ENCODE peak calls at places on chromosomes 7 and 10, in five cellular contexts. J is NT2/D1, A is fibroblast of mammary gland, M is HCT116, Y is Caco-2. N is an unnamed sample.

GRCh38 chr10:5595095-5595494 is 70.3 kb downstream of the CALML3 start:
- DNase-seq in J (no peak), A (no peak), M (no peak), Y (no peak), N (no peak)

GRCh38 chr7:93043393-93043985 is 74.3 kb downstream of the SAMD9 start:
- DNase-seq in J (no peak), A (peak), M (peak), Y (no peak), N (peak)

GRCh38 chr7:107427462-107427861 is 42.4 kb upstream of the GPR22 start:
- DNase-seq in J (no peak), A (no peak), M (no peak), Y (no peak), N (no peak)

GRCh38 chr10:114539623-114540022 is 118.5 kb downstream of the ABLIM1 start:
- DNase-seq in J (no peak), A (no peak), M (no peak), Y (no peak), N (no peak)

GRCh38 chr7:18786196-18786727 is 290.7 kb downstream of the HDAC9 start:
- DNase-seq in J (no peak), A (no peak), M (no peak), Y (no peak), N (no peak)

GRCh38 chr7:44884553-44885393 is 557 bp downstream of the PURB start:
- DNase-seq in J (peak), A (peak), M (no peak), Y (peak), N (peak)

GRCh38 chr10:84397735-84398144 is 69.4 kb downstream of the CCSER2 start:
- DNase-seq in J (no peak), A (no peak), M (no peak), Y (no peak), N (no peak)

GRCh38 chr7:129435414-129435829 is 1.2 kb downstream of the STRIP2 start:
- DNase-seq in J (no peak), A (no peak), M (no peak), Y (no peak), N (no peak)

GRCh38 chr10:1110674-1111119 is 54.5 kb downstream of the WDR37 start:
- DNase-seq in J (no peak), A (no peak), M (no peak), Y (no peak), N (no peak)

GRCh38 chr7:6709808-6710207 is 3.1 kb upstream of the ZNF12 start:
- DNase-seq in J (no peak), A (no peak), M (peak), Y (no peak), N (peak)

GRCh38 chr7:114081606-114082425 is 163.0 kb upstream of the PPP1R3A start:
- DNase-seq in J (no peak), A (peak), M (peak), Y (no peak), N (peak)

GRCh38 chr10:34941471-34942357 is 126.6 kb upstream of the PARD3 start:
- DNase-seq in J (no peak), A (peak), M (no peak), Y (no peak), N (no peak)

GRCh38 chr10:118835682-118836326 is 81.0 kb upstream of the CACUL1 start:
- DNase-seq in J (no peak), A (peak), M (peak), Y (no peak), N (no peak)

GRCh38 chr10:130550952-130551674 is 414.9 kb downstream of the GLRX3 start:
- DNase-seq in J (no peak), A (no peak), M (no peak), Y (no peak), N (no peak)

GRCh38 chr7:18317956-18318355 is 177.6 kb upstream of the HDAC9 start:
- DNase-seq in J (no peak), A (no peak), M (no peak), Y (no peak), N (no peak)

GRCh38 chr10:11782793-11783557 is 40.2 kb upstream of the PROSER2 start:
- DNase-seq in J (peak), A (peak), M (peak), Y (no peak), N (peak)

GRCh38 chr7:25537678-25538375 is 309.5 kb upstream of the NPVF start:
- DNase-seq in J (no peak), A (peak), M (no peak), Y (no peak), N (no peak)

GRCh38 chr7:83882551-83882950 is 233.6 kb upstream of the SEMA3E start:
- DNase-seq in J (no peak), A (no peak), M (no peak), Y (no peak), N (peak)

GRCh38 chr10:86536294-86536861 is 14.8 kb upstream of the WAPL start:
- DNase-seq in J (no peak), A (no peak), M (no peak), Y (no peak), N (no peak)

GRCh38 chr7:93949468-93949867 is 27.9 kb downstream of the GNG11 start:
- DNase-seq in J (no peak), A (peak), M (no peak), Y (no peak), N (peak)

GRCh38 chr7:151215396-151215795 is 5.1 kb upstream of the H2BK1 start:
- DNase-seq in J (no peak), A (no peak), M (no peak), Y (no peak), N (no peak)

GRCh38 chr7:51316262-51316665 is 345 bp downstream of the COBL start:
- DNase-seq in J (no peak), A (no peak), M (no peak), Y (peak), N (no peak)

GRCh38 chr7:79979437-79979836 is 155.2 kb upstream of the GNAI1 start:
- DNase-seq in J (no peak), A (peak), M (no peak), Y (no peak), N (peak)

GRCh38 chr7:76296743-76297740 is 5.4 kb upstream of the HSPB1 start:
- DNase-seq in J (no peak), A (peak), M (no peak), Y (peak), N (peak)

GRCh38 chr7:121083790-121084251 is 95.3 kb downstream of the CPED1 start:
- DNase-seq in J (no peak), A (peak), M (no peak), Y (no peak), N (peak)

GRCh38 chr7:137873524-137873923 is 26.8 kb upstream of the DGKI start:
- DNase-seq in J (no peak), A (peak), M (no peak), Y (no peak), N (peak)

GRCh38 chr7:3200504-3200903 is 100.5 kb upstream of the SDK1 start:
- DNase-seq in J (peak), A (peak), M (peak), Y (peak), N (peak)

GRCh38 chr7:75596727-75597614 is 104.9 kb downstream of the SPDYE5 start:
- DNase-seq in J (no peak), A (peak), M (no peak), Y (peak), N (peak)

GRCh38 chr10:73997479-73997805 is 474 bp upstream of the VCL start:
- DNase-seq in J (no peak), A (no peak), M (no peak), Y (no peak), N (no peak)

GRCh38 chr10:93445978-93446720 is 36.0 kb downstream of the MYOF start:
- DNase-seq in J (no peak), A (no peak), M (no peak), Y (no peak), N (no peak)

GRCh38 chr10:24821986-24822385 is 98.3 kb upstream of the ARHGAP21 start:
- DNase-seq in J (no peak), A (peak), M (peak), Y (no peak), N (peak)

DNA sequence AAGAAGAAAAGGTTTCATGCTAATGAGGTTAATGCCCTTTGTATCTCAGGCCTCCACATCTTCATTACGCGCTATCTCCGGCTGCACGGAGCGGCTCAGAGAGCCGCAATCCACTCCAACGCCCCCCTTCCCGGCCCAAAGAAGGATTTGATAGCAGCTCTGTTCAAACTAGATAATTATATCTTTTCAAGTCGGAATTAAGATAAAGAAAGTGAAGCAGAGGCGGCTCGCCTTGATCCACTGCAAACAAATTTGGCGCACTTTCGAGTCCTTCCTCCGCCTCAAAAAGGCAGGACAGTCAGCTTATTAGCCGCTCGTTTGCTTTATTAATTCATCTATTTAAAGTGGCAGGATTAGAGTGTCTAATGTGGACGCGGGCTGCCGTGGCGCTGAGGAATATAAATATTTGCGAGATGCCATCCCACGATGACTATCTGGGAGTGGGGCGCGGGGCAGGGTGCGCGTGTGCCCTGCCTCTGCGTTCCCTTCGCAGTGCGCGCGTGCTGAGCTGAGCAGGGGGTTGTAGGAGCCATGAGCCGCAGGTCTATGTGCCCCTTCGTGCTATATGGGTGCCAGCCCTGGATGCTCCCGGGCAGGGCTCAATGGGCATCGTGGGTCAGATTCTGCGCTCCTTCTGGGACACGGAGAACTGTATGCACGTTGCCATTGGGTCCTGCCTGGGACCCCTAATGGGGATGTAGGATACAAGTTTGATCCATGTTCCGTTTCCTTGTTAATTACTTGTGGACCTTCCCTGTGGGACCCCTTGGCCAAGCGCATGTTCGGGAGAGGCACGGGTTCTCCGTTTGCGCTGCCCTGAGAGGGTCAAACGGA is 9.0 kb downstream of the EMX2 start:
- DNase-seq in J (no peak), A (no peak), M (no peak), Y (no peak), N (no peak)
- H3K4me3 ChIP-seq in J (no peak), A (no peak), M (no peak), Y (peak), N (no peak)

GRCh38 chr10:45403151-45403550 is 29.1 kb downstream of the ALOX5 start:
- DNase-seq in J (no peak), A (peak), M (no peak), Y (no peak), N (no peak)
- H3K4me3 ChIP-seq in J (no peak), A (no peak), M (no peak), Y (no peak), N (no peak)

GRCh38 chr7:115229401-115230083 is 307.6 kb downstream of the MDFIC start:
- DNase-seq in J (no peak), A (no peak), M (no peak), Y (no peak), N (no peak)

GRCh38 chr7:115235075-115235474 is 313.2 kb downstream of the MDFIC start:
- DNase-seq in J (no peak), A (no peak), M (no peak), Y (no peak), N (no peak)

GRCh38 chr7:115227473-115228235 is 305.8 kb downstream of the MDFIC start:
- DNase-seq in J (no peak), A (no peak), M (no peak), Y (no peak), N (no peak)

GRCh38 chr7:115232041-115232440 is 310.1 kb downstream of the MDFIC start:
- DNase-seq in J (no peak), A (peak), M (no peak), Y (no peak), N (no peak)

DNA sequence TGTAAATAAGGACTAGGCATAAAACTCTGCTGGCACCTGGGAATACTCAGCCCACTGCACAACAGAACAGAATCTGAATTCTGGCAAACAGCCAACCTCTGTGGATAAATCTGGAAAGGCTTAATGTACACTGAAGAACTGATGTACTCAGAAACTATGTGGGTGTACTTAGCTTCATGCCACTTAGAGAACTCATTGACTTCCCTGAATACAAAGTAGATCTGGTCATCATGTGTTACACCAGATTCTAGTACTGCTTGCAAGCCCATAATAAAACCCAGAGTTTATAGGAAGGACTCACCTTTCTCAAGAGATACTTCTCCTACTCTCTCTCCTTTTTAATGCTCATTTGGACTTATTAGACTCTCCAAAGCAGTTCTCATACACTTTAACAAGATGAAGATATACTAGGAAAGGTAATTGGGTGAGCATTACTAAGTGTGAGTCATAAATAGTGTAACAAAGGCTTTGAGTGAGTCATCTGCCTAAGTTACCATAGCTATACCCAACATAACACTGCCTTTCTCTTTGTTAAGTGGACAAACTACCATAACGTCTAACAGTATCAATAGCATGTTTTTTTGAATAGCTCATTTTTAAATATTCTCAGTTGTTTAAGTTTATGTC is 309.1 kb downstream of the MDFIC start:
- DNase-seq in J (peak), A (peak), M (peak), Y (no peak), N (peak)
- H3K4me3 ChIP-seq in J (no peak), A (no peak), M (peak), Y (no peak), N (no peak)

GRCh38 chr7:11757153-11757552 is 74.8 kb downstream of the THSD7A start:
- DNase-seq in J (no peak), A (no peak), M (no peak), Y (no peak), N (no peak)

GRCh38 chr7:11754933-11755332 is 77.1 kb downstream of the THSD7A start:
- DNase-seq in J (no peak), A (no peak), M (no peak), Y (no peak), N (no peak)

GRCh38 chr7:11754123-11754522 is 77.9 kb downstream of the THSD7A start:
- DNase-seq in J (no peak), A (no peak), M (no peak), Y (no peak), N (no peak)

GRCh38 chr7:11760372-11760771 is 71.6 kb downstream of the THSD7A start:
- DNase-seq in J (no peak), A (peak), M (no peak), Y (no peak), N (peak)

DNA sequence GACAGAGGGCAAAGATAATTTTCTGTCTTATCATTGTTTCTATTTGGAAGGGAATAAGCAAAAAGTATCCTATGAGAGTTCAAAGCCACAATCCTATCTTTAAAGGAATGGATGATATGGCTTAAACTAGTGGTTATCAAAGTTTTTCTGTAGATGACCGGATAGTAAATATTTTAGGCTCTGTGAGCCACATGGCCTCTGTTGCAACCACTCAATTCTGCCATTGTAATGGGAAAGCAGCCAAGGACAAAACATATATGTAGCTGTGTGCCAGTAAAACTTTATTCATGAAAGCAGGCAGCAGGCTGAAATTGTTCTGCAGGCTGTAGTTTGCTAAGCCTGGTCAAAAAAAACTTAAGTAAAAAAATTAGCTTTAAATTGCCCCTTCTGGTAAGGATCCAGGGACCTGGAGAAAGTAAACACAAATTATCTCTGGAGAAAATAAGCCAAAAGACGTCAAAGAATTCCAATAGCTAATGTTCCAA is 73.3 kb downstream of the THSD7A start:
- DNase-seq in J (no peak), A (no peak), M (no peak), Y (no peak), N (peak)
- H3K4me3 ChIP-seq in J (no peak), A (no peak), M (no peak), Y (no peak), N (no peak)

GRCh38 chr7:128407751-128408708 is 1.8 kb downstream of the IMPDH1 start:
- DNase-seq in J (no peak), A (no peak), M (no peak), Y (no peak), N (no peak)
- H3K4me3 ChIP-seq in J (no peak), A (no peak), M (no peak), Y (no peak), N (peak)

DNA sequence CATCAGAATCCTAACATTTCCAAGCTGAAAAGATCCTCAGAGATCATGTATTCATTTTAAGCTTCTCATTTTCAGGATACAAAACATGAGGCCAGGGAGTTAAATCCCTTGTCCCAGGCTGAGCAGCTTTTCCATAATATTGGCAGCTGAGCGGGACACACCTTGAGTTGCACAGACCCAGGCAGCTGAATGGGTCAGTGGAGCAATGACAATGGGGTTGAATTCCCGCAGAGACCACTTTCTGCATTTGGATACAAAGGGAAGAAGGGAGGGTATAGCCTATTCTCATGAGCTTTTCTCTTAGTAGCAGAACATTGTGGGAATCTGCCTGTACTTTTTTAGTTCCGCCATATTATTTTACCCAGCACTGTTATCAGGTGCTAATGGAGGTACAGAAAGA is 49.5 kb downstream of the PRR15 start:
- DNase-seq in J (no peak), A (no peak), M (no peak), Y (no peak), N (no peak)
- H3K4me3 ChIP-seq in J (no peak), A (no peak), M (no peak), Y (no peak), N (no peak)

N was measured in foreskin fibroblast.